ENCODE peak calls at places on chromosomes 3 and 15, in six cellular contexts. E is choroid plexus epithelial cell, O is HFF-Myc, H is H7, B is lower leg skin, Z is aorta. C is an unnamed sample.

GRCh38 chr15:39595621-39596221 is 14.8 kb downstream of the THBS1 start:
- DNase-seq in E (no peak), B (no peak), O (no peak), Z (no peak), H (no peak), C (peak; percentile 55)

GRCh38 chr3:124707667-124708066 is 22.6 kb upstream of the UMPS start:
- DNase-seq in O (no peak), E (peak; percentile 82), H (peak; percentile 26), B (no peak), Z (no peak), C (peak; percentile 53)

GRCh38 chr3:71721002-71721401 is 4.2 kb downstream of the EIF4E3 start:
- DNase-seq in E (no peak), H (no peak), O (no peak), Z (no peak), B (no peak), C (no peak)

GRCh38 chr3:189914799-189915198 is 205.9 kb downstream of the P3H2 start:
- DNase-seq in O (peak; percentile 42), Z (no peak), E (peak; percentile 94), B (no peak), H (no peak), C (peak; percentile 98)

GRCh38 chr3:127857270-127857801 is 35.0 kb upstream of the MGLL start:
- DNase-seq in E (peak; percentile 21), B (no peak), O (no peak), Z (no peak), H (no peak), C (peak; percentile 21)

GRCh38 chr3:29683306-29683993 is 402.6 kb downstream of the RBMS3 start:
- DNase-seq in H (no peak), Z (no peak), B (no peak), E (peak; percentile 73), O (no peak), C (peak; percentile 61)

GRCh38 chr15:77506311-77507150 is 85.8 kb downstream of the HMG20A start:
- DNase-seq in B (peak; percentile 62), E (peak; percentile 52), O (no peak), Z (no peak), H (peak; percentile 73), C (no peak)

GRCh38 chr3:88936837-88937236 is 170.6 kb upstream of the EPHA3 start:
- DNase-seq in Z (no peak), H (no peak), O (no peak), E (no peak), B (no peak), C (no peak)

GRCh38 chr3:101615525-101615924 is 41.5 kb downstream of the PCNP start:
- DNase-seq in H (no peak), E (no peak), B (no peak), Z (no peak), O (no peak), C (no peak)

GRCh38 chr15:60423540-60423939 is 25.8 kb upstream of the ANXA2 start:
- DNase-seq in H (no peak), O (peak; percentile 74), Z (no peak), E (peak; percentile 96), B (no peak), C (peak; percentile 86)

GRCh38 chr3:102170545-102170944 is 264.3 kb upstream of the ZPLD1 start:
- DNase-seq in B (no peak), O (no peak), Z (no peak), E (no peak), H (no peak), C (no peak)

GRCh38 chr15:34047893-34048775 is 9.1 kb upstream of the AVEN start:
- DNase-seq in H (no peak), Z (no peak), E (peak; percentile 42), B (no peak), O (no peak), C (no peak)

GRCh38 chr3:165884518-165884917 is 47.3 kb upstream of the BCHE start:
- DNase-seq in H (no peak), O (no peak), Z (no peak), B (no peak), E (no peak), C (no peak)

GRCh38 chr3:40323946-40324345 is 14.4 kb downstream of the EIF1B start:
- DNase-seq in O (no peak), H (no peak), Z (no peak), B (no peak), E (no peak), C (no peak)

GRCh38 chr3:56971816-56972215 is 88.6 kb upstream of the SPATA12 start:
- DNase-seq in Z (no peak), O (no peak), H (no peak), E (no peak), B (no peak), C (no peak)

GRCh38 chr3:120743081-120743365 is 479 bp downstream of the GTF2E1 start:
- DNase-seq in O (no peak), H (no peak), E (peak; percentile 48), Z (no peak), B (no peak), C (peak; percentile 37)

GRCh38 chr3:105809204-105809893 is 59.5 kb downstream of the CBLB start:
- DNase-seq in O (no peak), B (no peak), E (peak; percentile 37), Z (no peak), H (no peak), C (no peak)

GRCh38 chr3:134361162-134361831 is 12.9 kb downstream of the AMOTL2 start:
- DNase-seq in E (no peak), O (no peak), Z (peak; percentile 44), H (peak; percentile 40), B (no peak), C (no peak)

GRCh38 chr15:92629975-92630626 is 25.5 kb downstream of the FAM174B start:
- DNase-seq in O (no peak), B (no peak), H (no peak), E (no peak), Z (no peak), C (no peak)

GRCh38 chr15:40415226-40415625 is 9.6 kb downstream of the IVD start:
- DNase-seq in E (no peak), H (no peak), B (no peak), O (no peak), Z (no peak), C (no peak)

GRCh38 chr15:90595760-90596155 is 66.0 kb downstream of the CRTC3 start:
- DNase-seq in Z (no peak), H (no peak), O (no peak), B (no peak), E (no peak), C (no peak)

GRCh38 chr3:158571969-158572765 is 1.2 kb downstream of the MLF1 start:
- DNase-seq in B (no peak), E (no peak), Z (no peak), H (no peak), O (no peak), C (no peak)

GRCh38 chr15:91896656-91897055 is 43.1 kb downstream of the SLCO3A1 start:
- DNase-seq in B (no peak), H (no peak), Z (no peak), O (no peak), E (no peak), C (peak; percentile 86)

GRCh38 chr3:40096561-40097506 is 212.7 kb upstream of the EIF1B start:
- DNase-seq in H (no peak), E (no peak), B (peak; percentile 42), O (no peak), Z (peak; percentile 71), C (peak; percentile 71)

GRCh38 chr3:58748024-58748423 is 81.5 kb upstream of the FAM3D start:
- DNase-seq in O (no peak), E (no peak), B (no peak), Z (no peak), H (no peak), C (peak; percentile 9)

GRCh38 chr3:71504250-71505036 is 79.1 kb downstream of the FOXP1 start:
- DNase-seq in H (no peak), O (peak; percentile 40), E (peak; percentile 90), B (no peak), Z (no peak), C (peak; percentile 93)

DNA sequence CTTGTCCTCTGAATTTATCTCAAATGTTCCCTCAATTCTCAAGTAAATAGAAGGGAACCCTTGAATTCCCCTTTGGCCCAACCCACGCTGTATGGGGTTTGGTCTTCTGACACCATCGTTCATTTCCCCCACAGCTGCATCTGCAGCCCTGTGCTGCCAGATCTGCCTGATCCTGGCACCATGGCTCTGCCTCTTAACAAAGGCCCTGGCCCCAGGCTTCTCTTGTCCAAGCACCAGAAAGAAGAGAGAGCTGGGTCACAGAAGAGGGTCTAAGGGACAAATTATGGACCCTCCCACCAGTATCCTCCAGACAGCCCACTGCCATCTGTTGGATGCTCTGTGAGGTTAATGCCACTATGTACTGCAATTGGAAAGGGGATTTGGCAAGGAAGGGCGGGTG is 1.8 kb downstream of the MAP1A start:
- DNase-seq in O (no peak), H (peak; percentile 10), Z (no peak), E (no peak), B (no peak), C (no peak)
- H3K4me3 ChIP-seq in O (peak overlapping the region; percentile 46), H (no peak overlapping the region), Z (no peak overlapping the region), E (peak overlapping the region; percentile 83), B (no peak overlapping the region), C (no peak overlapping the region)

DNA sequence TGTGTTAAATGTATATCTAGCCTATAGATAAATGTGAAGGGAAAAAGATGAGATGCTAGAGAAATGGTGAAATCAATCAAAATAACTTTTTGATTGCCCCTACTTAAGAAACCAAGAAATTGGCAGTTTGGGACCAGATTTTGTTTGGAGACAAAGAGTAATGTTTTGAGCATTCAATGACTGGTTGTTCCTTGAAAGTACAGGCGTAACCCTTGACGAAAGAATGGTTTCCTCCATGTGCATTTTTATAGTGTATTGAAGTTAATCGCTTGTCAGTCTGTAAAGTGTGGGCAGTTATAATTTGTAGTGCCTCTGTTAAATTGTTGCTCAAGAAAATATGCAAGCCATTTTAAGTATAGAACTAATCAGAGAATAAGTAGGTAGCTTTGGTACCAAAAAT is 1.2 kb downstream of the KIF23 start:
- DNase-seq in O (no peak), H (no peak), B (no peak), Z (no peak), E (no peak), C (no peak)
- H3K4me3 ChIP-seq in O (peak overlapping the region; percentile 85), H (peak overlapping the region; percentile 65), B (no peak overlapping the region), Z (no peak overlapping the region), E (peak overlapping the region; percentile 84), C (peak overlapping the region; percentile 68)

DNA sequence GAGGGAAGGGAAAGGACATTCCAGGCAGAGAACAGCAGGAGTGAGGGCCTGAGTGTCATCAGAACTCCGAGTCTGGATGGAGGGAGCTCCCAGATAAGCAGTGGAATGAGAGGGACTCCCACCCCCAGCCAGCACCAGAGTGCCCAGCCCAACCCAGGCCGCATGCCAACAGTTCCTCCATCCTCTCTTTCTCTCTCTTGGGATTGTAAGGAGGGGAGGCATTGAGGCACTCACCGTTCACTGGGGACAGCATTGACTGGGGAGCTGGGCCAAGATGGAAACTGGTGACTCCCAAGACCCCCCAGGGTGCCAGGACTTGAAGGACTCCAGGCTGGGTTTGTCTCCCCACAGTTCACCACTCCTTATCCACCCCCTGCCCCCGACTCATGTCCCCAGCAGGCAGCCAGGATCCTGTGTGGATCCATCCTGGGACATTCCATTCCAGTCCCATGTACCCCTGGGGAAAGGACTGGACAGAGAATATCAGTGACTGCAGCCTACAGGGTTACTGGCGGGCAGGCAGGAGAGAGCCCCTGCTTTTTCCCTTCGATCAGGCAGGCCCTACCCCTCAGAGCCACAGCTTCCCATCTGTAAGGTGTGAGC is 15.7 kb downstream of the PTH1R start:
- DNase-seq in E (no peak), B (no peak), O (no peak), H (no peak), Z (peak; percentile 52), C (no peak)
- H3K4me3 ChIP-seq in E (no peak overlapping the region), B (no peak overlapping the region), O (no peak overlapping the region), H (no peak overlapping the region), Z (no peak overlapping the region), C (no peak overlapping the region)

DNA sequence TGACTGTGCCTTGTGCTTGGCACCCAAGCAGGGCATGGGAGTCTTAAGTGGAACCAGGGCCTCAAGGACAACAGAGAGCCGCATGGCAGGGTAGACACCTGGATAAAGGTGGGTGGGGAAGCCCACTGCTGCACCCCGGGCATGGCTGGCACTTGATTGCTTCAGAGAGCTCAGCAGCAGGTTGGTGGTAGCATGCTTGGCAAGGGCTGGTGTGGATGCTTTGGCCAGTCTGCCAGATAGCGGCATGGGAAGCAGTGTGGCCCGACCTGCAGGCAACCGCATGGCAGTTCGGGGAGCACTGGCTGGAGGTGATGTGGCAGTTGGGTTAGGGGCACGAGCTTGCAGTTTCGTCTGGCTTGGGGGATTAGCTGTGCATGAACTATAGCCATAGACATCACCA is 2.5 kb downstream of the CCDC71 start:
- DNase-seq in O (no peak), B (no peak), Z (no peak), H (no peak), E (no peak), C (no peak)
- H3K4me3 ChIP-seq in O (no peak overlapping the region), B (no peak overlapping the region), Z (no peak overlapping the region), H (no peak overlapping the region), E (no peak overlapping the region), C (no peak overlapping the region)